ENCODE peak calls at places on chromosome 17, in four cellular contexts. Z, L, F and J are unnamed samples. For H3K9me3 and H3K36me3, the result is how much of the 10 kb centered on the place peaks cover.

GRCh38 chr17:29573558-29573870 is 5.0 kb downstream of the TP53I13 start:
- DNase-seq in Z (peak), F (peak), L (no peak), J (no peak)

GRCh38 chr17:40622509-40622928 is 25.1 kb downstream of the SMARCE1 start:
- DNase-seq in F (no peak), Z (no peak), L (no peak), J (no peak)

GRCh38 chr17:61064087-61064951 is 335.3 kb upstream of the TBX2 start:
- DNase-seq in Z (no peak), F (no peak), L (no peak), J (no peak)

GRCh38 chr17:35795007-35795870 is at the start of gene MMP28:
- DNase-seq in Z (peak), L (no peak), F (no peak), J (peak)

GRCh38 chr17:79338589-79338988 is 264.0 kb downstream of the ENGASE start:
- DNase-seq in L (no peak), F (no peak), Z (no peak), J (no peak)

GRCh38 chr17:34658796-34659195 is 79.4 kb downstream of the TMEM132E start:
- DNase-seq in Z (no peak), L (no peak), F (no peak), J (no peak)

GRCh38 chr17:50686494-50687199 is 21.1 kb downstream of the ANKRD40 start:
- DNase-seq in F (no peak), L (peak), Z (peak), J (peak)

GRCh38 chr17:40443196-40443987 is at the start of gene IGFBP4:
- DNase-seq in F (peak), L (peak), Z (peak), J (peak)

GRCh38 chr17:79534851-79535727 is 75.8 kb downstream of the RBFOX3 start:
- DNase-seq in L (no peak), F (no peak), Z (no peak), J (no peak)

GRCh38 chr17:50627782-50628601 is 6.7 kb upstream of the ABCC3 start:
- DNase-seq in L (no peak), Z (peak), F (no peak), J (peak)

GRCh38 chr17:76997981-76998531 is 129.9 kb downstream of the MGAT5B start:
- DNase-seq in F (no peak), L (no peak), Z (no peak), J (no peak)

GRCh38 chr17:39677581-39678339 is 9.5 kb downstream of the PNMT start:
- DNase-seq in Z (no peak), L (no peak), F (peak), J (no peak)

GRCh38 chr17:45229681-45230409 is 8.2 kb downstream of the FMNL1 start:
- DNase-seq in Z (no peak), F (no peak), L (no peak), J (no peak)

GRCh38 chr17:75856062-75856681 is 1.0 kb upstream of the WBP2 start:
- DNase-seq in Z (peak), F (no peak), L (no peak), J (no peak)

GRCh38 chr17:61338000-61338864 is 61.4 kb upstream of the TBX2 start:
- DNase-seq in Z (no peak), F (no peak), L (no peak), J (no peak)

GRCh38 chr17:36131931-36132330 is 28.3 kb downstream of the CCL4 start:
- DNase-seq in Z (no peak), F (no peak), L (no peak), J (no peak)

GRCh38 chr17:1908699-1909309 is 79.0 kb downstream of the RPA1 start:
- DNase-seq in Z (peak), L (peak), F (no peak), J (peak)

GRCh38 chr17:64459284-64459747 is 10.4 kb downstream of the MILR1 start:
- DNase-seq in Z (no peak), L (no peak), F (no peak), J (no peak)

GRCh38 chr17:82553210-82553930 is 33.8 kb downstream of the FOXK2 start:
- DNase-seq in Z (peak), F (no peak), L (no peak), J (no peak)

GRCh38 chr17:50502643-50502990 is 5.6 kb upstream of the MYCBPAP start:
- DNase-seq in Z (no peak), F (no peak), L (no peak), J (no peak)

GRCh38 chr17:340074-340473 is 12.5 kb downstream of the RPH3AL start:
- DNase-seq in F (peak), Z (peak), L (no peak), J (no peak)

GRCh38 chr17:53919356-53919755 is 96.6 kb downstream of the KIF2B start:
- DNase-seq in L (no peak), Z (no peak), F (no peak), J (no peak)

GRCh38 chr17:80029235-80029974 is 6.3 kb downstream of the TBC1D16 start:
- DNase-seq in F (peak), Z (peak), L (peak), J (no peak)

GRCh38 chr17:218711-219110 is 37.3 kb upstream of the DOC2B start:
- DNase-seq in Z (no peak), L (no peak), F (peak), J (no peak)

GRCh38 chr17:33438578-33438977 is 145.5 kb upstream of the ASIC2 start:
- DNase-seq in F (no peak), L (no peak), Z (no peak), J (no peak)

GRCh38 chr17:61400786-61401279 is 1.2 kb downstream of the TBX2 start:
- DNase-seq in Z (no peak), L (peak), F (no peak), J (peak)

GRCh38 chr17:7916799-7917198 is 710 bp upstream of the RNF227 start:
- DNase-seq in Z (no peak), F (no peak), L (peak), J (no peak)

GRCh38 chr17:43953746-43954145 is at the start of gene PYY:
- DNase-seq in Z (no peak), L (no peak), F (no peak), J (no peak)

GRCh38 chr17:17694229-17695081 is 13.2 kb downstream of the RAI1 start:
- DNase-seq in L (peak), F (peak), Z (peak), J (peak)

GRCh38 chr17:72121164-72122001 is 563 bp downstream of the SOX9 start:
- DNase-seq in F (no peak), L (no peak), Z (peak), J (peak)

GRCh38 chr17:21674242-21674731 is 18.0 kb upstream of the KCNJ18 start:
- DNase-seq in F (peak), Z (no peak), L (no peak), J (no peak)
- H3K9me3 ChIP-seq in F (under half), Z (under half), L (under half), J (under half)

DNA sequence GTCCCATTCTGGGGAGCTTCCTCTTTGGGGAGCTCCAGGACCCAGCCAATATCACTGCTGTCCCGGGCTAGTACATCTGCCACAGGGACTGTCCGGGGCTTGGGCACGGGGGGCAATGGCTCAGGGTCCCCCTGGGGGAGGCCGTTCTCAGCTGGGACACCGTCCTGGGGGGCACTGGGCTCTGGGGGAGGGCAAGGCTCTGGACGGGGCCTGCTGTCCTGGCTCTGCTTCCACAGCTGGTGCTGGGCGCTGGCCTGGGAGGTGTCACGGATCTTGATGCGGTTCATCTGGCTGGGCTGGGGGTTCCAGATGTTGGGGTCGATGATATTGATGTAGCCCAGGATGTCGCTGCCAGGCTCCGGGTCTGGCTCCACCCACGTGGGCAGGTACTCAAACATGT is 26.1 kb downstream of the SLC5A10 start:
- DNase-seq in L (no peak), Z (no peak), F (no peak), J (no peak)
- H3K36me3 ChIP-seq in L (under half), Z (under half), F (under half), J (under half)

GRCh38 chr17:5181509-5182305 is 10.0 kb downstream of the ZNF594 start:
- DNase-seq in L (no peak), Z (no peak), F (no peak), J (no peak)
- H3K9me3 ChIP-seq in L (half or more), Z (half or more), F (half or more), J (under half)

DNA sequence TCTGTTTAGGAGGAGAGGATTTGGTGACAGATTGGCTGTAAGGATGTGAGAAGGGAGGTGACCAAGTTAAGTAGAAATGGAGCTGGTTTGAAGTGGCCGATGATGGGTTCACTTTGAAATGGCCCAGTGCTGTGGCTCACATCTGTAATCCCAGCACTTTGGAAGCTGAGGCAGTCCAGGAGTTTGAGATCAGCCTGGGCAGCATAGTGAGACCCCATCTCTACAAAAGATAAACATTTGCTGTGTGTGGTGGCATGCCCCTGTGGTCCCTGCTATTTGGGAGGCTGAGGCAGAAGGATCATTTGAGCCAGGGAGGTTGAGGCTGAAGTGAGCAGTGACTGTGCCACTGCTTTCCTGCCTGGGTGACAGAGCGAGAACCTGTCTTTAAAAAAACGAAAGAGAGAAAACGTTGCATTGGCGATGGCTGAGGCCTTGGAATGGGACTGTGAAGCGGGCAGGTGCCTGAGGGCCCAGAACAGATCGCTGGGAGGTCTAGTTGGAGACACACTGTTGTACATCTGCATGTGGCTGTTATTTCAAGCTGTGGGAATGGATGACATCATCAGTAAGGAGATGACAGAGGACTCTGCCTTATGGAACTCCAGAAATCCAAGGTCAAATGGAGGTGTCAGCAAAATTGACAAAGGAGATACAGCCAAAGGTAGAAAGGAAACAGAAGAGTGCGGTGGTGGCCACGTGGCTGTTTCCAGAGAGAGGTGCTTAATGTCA is 5.5 kb downstream of the COG1 start:
- DNase-seq in L (no peak), F (no peak), Z (no peak), J (no peak)
- H3K36me3 ChIP-seq in L (under half), F (half or more), Z (under half), J (half or more)

DNA sequence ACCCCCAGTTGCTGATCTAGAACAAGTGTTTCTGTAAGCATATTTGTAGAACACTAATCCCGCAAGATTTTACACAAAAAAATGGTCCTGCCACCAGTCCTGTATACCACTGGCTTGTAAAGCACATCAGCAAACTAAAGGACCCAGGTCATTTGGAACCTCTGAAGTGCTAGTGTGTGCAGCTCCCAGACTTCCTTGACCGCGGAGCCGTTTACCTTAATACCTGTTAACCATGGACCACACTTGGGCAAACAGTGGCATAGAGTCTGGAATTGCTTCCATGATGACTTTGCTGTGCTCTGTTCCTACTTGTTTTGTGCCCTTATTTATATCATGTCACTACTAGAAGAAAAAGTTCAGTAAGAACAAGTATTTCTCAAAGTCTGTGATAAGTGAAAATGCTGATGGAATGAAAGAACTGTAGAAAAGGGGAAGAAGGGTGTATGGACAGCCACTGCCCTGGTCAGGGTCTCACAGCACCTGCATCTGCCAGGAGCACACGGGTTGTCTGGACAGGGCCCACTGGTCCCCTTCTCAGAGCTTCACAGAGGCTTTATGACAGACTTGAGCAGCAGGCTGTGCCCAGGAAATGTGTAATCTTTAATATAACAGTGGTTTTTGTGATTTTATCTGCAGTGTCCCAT is 29.3 kb downstream of the ALDH3A2 start:
- DNase-seq in F (no peak), Z (no peak), L (no peak), J (no peak)
- H3K9me3 ChIP-seq in F (under half), Z (under half), L (under half), J (under half)

GRCh38 chr17:6450926-6451717 is 6.9 kb downstream of the PIMREG start:
- DNase-seq in L (no peak), F (no peak), Z (no peak), J (no peak)

GRCh38 chr17:6446516-6447100 is 2.4 kb downstream of the PIMREG start:
- DNase-seq in F (no peak), Z (no peak), L (no peak), J (no peak)

GRCh38 chr17:6444573-6445335 is 499 bp downstream of the PIMREG start:
- DNase-seq in L (no peak), Z (no peak), F (no peak), J (no peak)

GRCh38 chr17:6449307-6449706 is 5.1 kb downstream of the PIMREG start:
- DNase-seq in F (no peak), L (no peak), Z (no peak), J (no peak)

GRCh38 chr17:6448473-6448872 is 4.2 kb downstream of the PIMREG start:
- DNase-seq in Z (no peak), L (no peak), F (no peak), J (no peak)
- H3K36me3 ChIP-seq in Z (under half), L (under half), F (under half), J (under half)